ENCODE peak calls at places on chromosomes 4 and X, in five cellular contexts. Q, E, W, R and C are unnamed samples.

GRCh38 chr4:184896868-184897715 is 71.3 kb upstream of the ACSL1 start:
- DNase-seq in R (no peak), Q (no peak), W (no peak), E (no peak), C (no peak)

GRCh38 chr4:121227254-121227867 is 63.2 kb upstream of the TNIP3 start:
- DNase-seq in E (no peak), Q (no peak), R (no peak), W (no peak), C (no peak)

GRCh38 chr4:127140306-127140705 is 492.5 kb upstream of the INTU start:
- DNase-seq in E (no peak), W (peak; percentile 50), R (no peak), Q (no peak), C (no peak)

GRCh38 chr4:108303488-108304177 is 134.9 kb upstream of the LEF1 start:
- DNase-seq in Q (no peak), W (peak; percentile 75), R (no peak), E (no peak), C (no peak)

GRCh38 chrX:397575-397974 is 10.9 kb upstream of the PPP2R3B start:
- DNase-seq in W (peak; percentile 69), Q (peak; percentile 72), R (peak; percentile 83), E (peak; percentile 73), C (peak; percentile 76)

GRCh38 chrX:39550795-39551361 is 546.9 kb downstream of the BCOR start:
- DNase-seq in E (no peak), Q (no peak), R (no peak), W (no peak), C (no peak)

GRCh38 chrX:21885568-21885967 is 29.8 kb downstream of the YY2 start:
- DNase-seq in E (peak; percentile 34), W (peak; percentile 69), Q (peak; percentile 21), R (peak; percentile 3), C (no peak)

GRCh38 chr4:87838207-87838606 is 5.4 kb downstream of the MEPE start:
- DNase-seq in Q (no peak), R (peak; percentile 15), E (no peak), W (no peak), C (no peak)

GRCh38 chr4:119518915-119519410 is 109.6 kb downstream of the PDE5A start:
- DNase-seq in W (no peak), Q (no peak), R (peak; percentile 14), E (no peak), C (no peak)

GRCh38 chrX:45628041-45628440 is 427.4 kb upstream of the DIPK2B start:
- DNase-seq in Q (no peak), W (peak; percentile 61), E (no peak), R (no peak), C (no peak)

DNA sequence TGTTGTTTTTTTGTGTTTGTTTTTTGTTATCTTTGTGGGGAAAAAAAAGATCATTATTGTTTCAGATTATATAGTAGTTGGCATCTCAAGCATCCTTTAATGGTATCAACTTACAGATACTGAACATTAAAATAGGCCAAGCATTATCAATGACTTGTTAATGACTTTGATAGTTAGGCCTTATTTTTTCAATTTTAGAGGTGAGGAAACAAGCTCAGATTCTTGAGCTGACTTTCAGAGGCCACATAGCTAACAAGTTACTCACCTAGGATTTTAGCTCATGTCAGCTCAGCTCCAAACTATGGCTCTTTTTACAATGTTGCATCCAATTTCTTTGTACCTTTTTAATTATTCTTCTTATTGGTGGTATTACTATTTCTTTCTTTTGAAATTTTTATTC is 471 bp upstream of the PLAC8 start:
- DNase-seq in R (no peak), Q (no peak), W (peak; percentile 73), E (no peak), C (no peak)
- H3K4me3 ChIP-seq in R (no peak overlapping the region), Q (no peak overlapping the region), W (no peak overlapping the region), E (no peak overlapping the region), C (peak overlapping the region; percentile 6)

GRCh38 chr4:182808673-182809416 is 108.3 kb downstream of the DCTD start:
- DNase-seq in Q (no peak), E (no peak), R (no peak), W (peak; percentile 23), C (no peak)
- H3K9ac ChIP-seq in Q (peak overlapping the region; percentile 75), E (no peak overlapping the region), R (no peak overlapping the region), W (no peak overlapping the region), C (no peak overlapping the region)

GRCh38 chr4:1563768-1564485 is 120.2 kb downstream of the FAM53A start:
- DNase-seq in R (no peak), Q (no peak), E (no peak), W (no peak), C (no peak)
- H3K27me3 ChIP-seq in R (no peaks in the 10 kb centered on the region), Q (no peaks in the 10 kb centered on the region), E (no peaks in the 10 kb centered on the region), W (peaks cover 5% of the 10 kb centered on the region), C (no peaks in the 10 kb centered on the region)

GRCh38 chr4:54036184-54036583 is 28.2 kb downstream of the CHIC2 start:
- DNase-seq in R (no peak), E (no peak), W (no peak), Q (no peak), C (no peak)

GRCh38 chr4:54041100-54041499 is 23.3 kb downstream of the CHIC2 start:
- DNase-seq in R (no peak), Q (no peak), E (no peak), W (no peak), C (no peak)

GRCh38 chr4:54041916-54042315 is 22.5 kb downstream of the CHIC2 start:
- DNase-seq in E (no peak), Q (no peak), W (no peak), R (no peak), C (no peak)
- H3K4me3 ChIP-seq in E (no peak overlapping the region), Q (no peak overlapping the region), W (no peak overlapping the region), R (no peak overlapping the region), C (no peak overlapping the region)

GRCh38 chr4:54213001-54213400 is 16.1 kb upstream of the PDGFRA start:
- DNase-seq in Q (no peak), R (no peak), W (no peak), E (no peak), C (no peak)

GRCh38 chr4:54217642-54218486 is 11.2 kb upstream of the PDGFRA start:
- DNase-seq in E (peak; percentile 84), W (peak; percentile 70), Q (peak; percentile 79), R (peak; percentile 88), C (peak; percentile 90)

GRCh38 chr4:54218736-54219135 is 10.4 kb upstream of the PDGFRA start:
- DNase-seq in Q (no peak), W (no peak), R (no peak), E (no peak), C (no peak)

GRCh38 chr4:54213812-54214211 is 15.3 kb upstream of the PDGFRA start:
- DNase-seq in E (no peak), Q (no peak), R (no peak), W (peak; percentile 43), C (no peak)

GRCh38 chr4:54215379-54216072 is 13.6 kb upstream of the PDGFRA start:
- DNase-seq in Q (no peak), R (no peak), E (no peak), W (no peak), C (peak; percentile 48)
- H3K9ac ChIP-seq in Q (no peak overlapping the region), R (no peak overlapping the region), E (no peak overlapping the region), W (no peak overlapping the region), C (no peak overlapping the region)

DNA sequence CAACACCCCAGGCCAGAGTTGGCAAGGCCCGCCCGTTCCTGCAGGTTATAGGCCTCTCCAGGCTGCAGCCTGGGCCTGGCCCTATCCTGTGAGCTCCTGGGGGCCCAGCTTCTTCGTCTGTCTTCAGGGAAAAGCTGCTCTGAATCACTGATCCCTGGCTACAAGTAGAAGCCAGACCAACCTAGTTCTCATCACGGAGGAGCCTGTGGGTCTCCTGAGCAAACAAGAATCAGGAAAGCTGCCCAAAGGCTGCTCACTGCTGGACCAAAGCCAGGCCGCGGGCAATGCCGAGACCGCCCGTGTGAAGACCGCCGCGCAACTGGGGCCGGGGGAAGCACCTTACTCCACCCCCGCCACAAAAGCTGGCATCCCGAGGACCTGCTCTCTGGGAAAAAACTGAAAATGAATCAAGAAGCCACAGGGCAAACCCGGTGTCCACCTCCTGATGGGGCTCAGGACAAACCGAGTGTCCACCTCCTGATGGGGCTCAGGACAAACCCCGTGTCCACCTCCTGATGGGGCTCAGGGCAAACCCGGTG is 12.8 kb downstream of the CTBP1 start:
- DNase-seq in Q (no peak), W (no peak), R (no peak), E (no peak), C (no peak)
- H3K27me3 ChIP-seq in Q (no peaks in the 10 kb centered on the region), W (no peaks in the 10 kb centered on the region), R (no peaks in the 10 kb centered on the region), E (no peaks in the 10 kb centered on the region), C (no peaks in the 10 kb centered on the region)

GRCh38 chr4:3462790-3463415 is at the start of gene DOK7:
- DNase-seq in Q (no peak), R (peak; percentile 71), W (no peak), E (no peak), C (peak; percentile 81)

GRCh38 chr4:3464911-3465697 is 2.0 kb downstream of the DOK7 start:
- DNase-seq in W (no peak), R (no peak), Q (no peak), E (no peak), C (no peak)

GRCh38 chr4:3465698-3466671 is 2.9 kb downstream of the DOK7 start:
- DNase-seq in Q (no peak), R (peak; percentile 76), E (no peak), W (no peak), C (peak; percentile 86)

GRCh38 chr4:3463556-3464348 is 646 bp downstream of the DOK7 start:
- DNase-seq in R (no peak), E (no peak), W (no peak), Q (no peak), C (no peak)

GRCh38 chr4:3464349-3464905 is 1.3 kb downstream of the DOK7 start:
- DNase-seq in W (no peak), Q (no peak), E (no peak), R (no peak), C (no peak)
- H3K4me3 ChIP-seq in W (no peak overlapping the region), Q (no peak overlapping the region), E (no peak overlapping the region), R (no peak overlapping the region), C (no peak overlapping the region)

DNA sequence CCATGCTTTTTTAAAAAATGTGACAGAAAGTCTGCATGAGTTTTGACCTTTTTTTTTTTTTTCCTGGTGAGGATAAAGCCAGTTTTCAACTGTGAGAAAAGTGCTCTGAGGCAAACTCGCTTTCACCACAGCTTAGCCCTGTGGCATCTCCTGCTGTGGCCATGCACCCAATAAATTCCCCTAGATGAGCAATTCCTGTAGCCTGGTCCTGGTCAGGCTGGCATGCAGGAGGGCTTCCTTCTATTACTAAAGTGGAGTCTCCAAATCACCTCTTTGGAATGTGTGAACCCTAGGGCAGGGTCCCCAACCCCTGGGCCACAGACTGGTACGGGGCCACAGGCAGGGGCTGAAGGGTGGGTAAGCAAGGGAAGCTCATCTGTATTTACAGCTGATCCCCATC is 265.4 kb downstream of the RAPGEF2 start:
- DNase-seq in W (no peak), E (no peak), Q (no peak), R (no peak), C (no peak)
- H3K9ac ChIP-seq in W (no peak overlapping the region), E (no peak overlapping the region), Q (no peak overlapping the region), R (no peak overlapping the region), C (no peak overlapping the region)

GRCh38 chrX:16528620-16529019 is 121.3 kb upstream of the S100G start:
- DNase-seq in Q (no peak), E (no peak), R (no peak), W (no peak), C (no peak)

GRCh38 chrX:16524327-16524726 is 125.6 kb upstream of the S100G start:
- DNase-seq in W (no peak), R (no peak), Q (no peak), E (no peak), C (no peak)

DNA sequence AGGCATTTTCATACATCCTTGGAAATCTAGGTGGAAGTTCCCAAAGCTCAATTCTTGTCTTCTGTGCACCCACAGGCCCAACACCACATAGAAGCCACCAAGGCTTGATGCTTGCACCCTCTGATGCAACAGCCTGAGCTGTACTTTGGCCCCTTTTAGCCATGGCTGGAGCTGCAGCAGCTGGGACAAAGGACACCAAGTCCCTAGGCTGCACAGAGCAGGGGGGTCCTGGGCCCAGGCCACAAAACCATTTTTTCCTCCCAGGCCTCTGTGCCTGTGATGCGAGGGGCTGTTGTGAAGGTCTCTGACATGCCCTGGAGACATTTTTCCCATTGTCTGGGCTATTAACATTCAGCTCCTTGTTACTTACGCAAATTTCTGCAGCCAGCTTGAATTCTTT is 124.0 kb upstream of the S100G start:
- DNase-seq in Q (no peak), E (no peak), R (no peak), W (no peak), C (no peak)
- H3K27me3 ChIP-seq in Q (no peaks in the 10 kb centered on the region), E (no peaks in the 10 kb centered on the region), R (no peaks in the 10 kb centered on the region), W (no peaks in the 10 kb centered on the region), C (no peaks in the 10 kb centered on the region)